ENCODE peak calls at places on chromosomes 5 and 9, in eight cellular contexts. L is transverse colon, Q is A549, F is K562, C is sigmoid colon, O is ovary, K is GM12878, V is H1. T is an unnamed sample.

GRCh38 chr5:168813179-168813968 is 234.2 kb upstream of the PANK3 start:
- DNase-seq in L (no peak), O (no peak), F (peak), V (no peak), C (no peak), K (no peak), Q (no peak), T (peak)

GRCh38 chr5:90548069-90548593 is 10.5 kb upstream of the ADGRV1 start:
- DNase-seq in F (peak), Q (peak), K (no peak), V (no peak), C (no peak), L (peak), O (no peak), T (no peak)

GRCh38 chr9:135288941-135289534 is 190.5 kb upstream of the PPP1R26 start:
- DNase-seq in V (no peak), F (no peak), K (no peak), L (no peak), C (peak), Q (no peak), O (no peak), T (no peak)

GRCh38 chr9:1709347-1709746 is 305.8 kb upstream of the SMARCA2 start:
- DNase-seq in O (no peak), L (no peak), K (no peak), V (no peak), Q (peak), F (peak), C (no peak), T (peak)

GRCh38 chr5:120139039-120139438 is 325.1 kb upstream of the PRR16 start:
- DNase-seq in K (no peak), L (no peak), Q (peak), C (no peak), O (no peak), F (no peak), V (no peak), T (no peak)

GRCh38 chr5:135493406-135494180 is 41.4 kb upstream of the TIFAB start:
- DNase-seq in Q (peak), L (no peak), C (no peak), V (no peak), K (no peak), O (no peak), F (no peak), T (no peak)

GRCh38 chr9:35760651-35761050 is 6.6 kb upstream of the MSMP start:
- DNase-seq in Q (peak), K (no peak), F (no peak), V (no peak), L (no peak), O (no peak), C (no peak), T (no peak)

GRCh38 chr5:1175801-1176472 is 25.5 kb upstream of the SLC6A19 start:
- DNase-seq in Q (no peak), C (no peak), K (no peak), F (no peak), L (no peak), V (no peak), O (no peak), T (no peak)

GRCh38 chr5:72556351-72557146 is 49.3 kb upstream of the ZNF366 start:
- DNase-seq in C (peak), O (peak), F (no peak), Q (peak), K (peak), V (peak), L (peak), T (no peak)

GRCh38 chr5:67591491-67591890 is 394.9 kb upstream of the CD180 start:
- DNase-seq in O (no peak), V (no peak), F (no peak), K (no peak), L (no peak), C (no peak), Q (no peak), T (no peak)

GRCh38 chr5:96785271-96785670 is 22.5 kb downstream of the ERAP1 start:
- DNase-seq in F (no peak), K (no peak), V (no peak), L (no peak), Q (no peak), O (no peak), C (no peak), T (no peak)

GRCh38 chr9:99121604-99122003 is 16.7 kb downstream of the TGFBR1 start:
- DNase-seq in K (no peak), V (no peak), C (no peak), L (no peak), O (no peak), F (no peak), Q (no peak), T (no peak)

GRCh38 chr5:151250346-151251000 is 2.5 kb upstream of the GM2A start:
- DNase-seq in V (no peak), K (no peak), F (no peak), Q (no peak), L (no peak), C (no peak), O (no peak), T (no peak)

GRCh38 chr9:114110180-114110579 is 11.1 kb upstream of the KIF12 start:
- DNase-seq in F (no peak), K (no peak), V (no peak), O (no peak), L (no peak), Q (peak), C (no peak), T (no peak)

GRCh38 chr5:34717426-34718327 is 61.5 kb downstream of the RAI14 start:
- DNase-seq in F (no peak), L (no peak), Q (peak), C (no peak), O (no peak), V (peak), K (no peak), T (no peak)

GRCh38 chr5:31469886-31470285 is 62.0 kb downstream of the DROSHA start:
- DNase-seq in Q (no peak), F (no peak), V (no peak), C (no peak), L (no peak), O (no peak), K (no peak), T (no peak)

GRCh38 chr5:84028093-84028492 is 307.4 kb upstream of the HAPLN1 start:
- DNase-seq in V (no peak), O (no peak), K (no peak), F (no peak), C (no peak), L (no peak), Q (no peak), T (no peak)

GRCh38 chr9:93086445-93087224 is 9.4 kb upstream of the CARD19 start:
- DNase-seq in C (peak), L (no peak), V (no peak), K (no peak), F (no peak), O (no peak), Q (no peak), T (no peak)

GRCh38 chr5:41527201-41527779 is 16.9 kb upstream of the PLCXD3 start:
- DNase-seq in V (no peak), F (no peak), K (no peak), Q (peak), O (no peak), L (no peak), C (no peak), T (no peak)

GRCh38 chr5:22852807-22853670 is at the start of gene CDH12:
- DNase-seq in C (no peak), Q (no peak), L (no peak), V (no peak), O (no peak), K (no peak), F (no peak), T (no peak)

GRCh38 chr5:96861044-96861443 is 15.3 kb upstream of the ERAP2 start:
- DNase-seq in F (no peak), K (no peak), Q (no peak), C (no peak), O (no peak), V (no peak), L (no peak), T (no peak)

GRCh38 chr9:129022037-129022436 is 6.1 kb downstream of the SH3GLB2 start:
- DNase-seq in V (no peak), C (no peak), Q (no peak), F (no peak), K (no peak), L (no peak), O (no peak), T (peak)

GRCh38 chr9:133609311-133610098 is at the start of gene FAM163B:
- DNase-seq in K (no peak), L (no peak), V (no peak), F (peak), Q (no peak), C (no peak), O (peak), T (peak)

GRCh38 chr9:134942421-134943119 is 24.9 kb upstream of the FCN1 start:
- DNase-seq in L (no peak), F (no peak), V (no peak), Q (no peak), K (no peak), C (no peak), O (peak), T (no peak)

GRCh38 chr9:95284152-95284551 is 33.4 kb downstream of the FANCC start:
- DNase-seq in C (no peak), F (no peak), O (no peak), Q (no peak), K (no peak), V (no peak), L (no peak), T (no peak)

GRCh38 chr9:136306691-136307208 is 2.9 kb upstream of the CCDC187 start:
- DNase-seq in C (no peak), L (no peak), O (no peak), F (peak), V (no peak), Q (peak), K (no peak), T (peak)

GRCh38 chr9:112338561-112338960 is 5.1 kb upstream of the PTBP3 start:
- DNase-seq in L (peak), O (no peak), Q (peak), F (no peak), C (no peak), V (no peak), K (no peak), T (no peak)

GRCh38 chr5:172453986-172454354 is 355 bp downstream of the SH3PXD2B start:
- DNase-seq in O (peak), C (peak), V (no peak), L (peak), K (no peak), F (no peak), Q (peak), T (peak)

GRCh38 chr5:16502866-16503265 is 37.3 kb upstream of the ZNF622 start:
- DNase-seq in Q (peak), C (no peak), V (no peak), F (no peak), O (no peak), L (no peak), K (no peak), T (no peak)

GRCh38 chr9:61668846-61669245 is 479.0 kb downstream of the SPATA31A7 start:
- DNase-seq in O (no peak), C (peak), F (no peak), K (no peak), L (no peak), V (no peak), Q (no peak), T (no peak)

GRCh38 chr9:33108472-33108871 is 32.0 kb upstream of the SMU1 start:
- DNase-seq in K (no peak), Q (no peak), V (no peak), C (no peak), F (no peak), O (no peak), L (no peak), T (no peak)

GRCh38 chr9:33106372-33106771 is 29.9 kb upstream of the SMU1 start:
- DNase-seq in O (no peak), V (no peak), C (no peak), Q (no peak), F (no peak), K (no peak), L (no peak), T (no peak)

GRCh38 chr9:33105939-33106338 is 29.5 kb upstream of the SMU1 start:
- DNase-seq in V (no peak), L (no peak), F (no peak), O (no peak), C (no peak), K (no peak), Q (no peak), T (no peak)

GRCh38 chr9:33107762-33108161 is 31.3 kb upstream of the SMU1 start:
- DNase-seq in V (no peak), K (no peak), L (no peak), O (no peak), C (no peak), Q (no peak), F (no peak), T (no peak)

DNA sequence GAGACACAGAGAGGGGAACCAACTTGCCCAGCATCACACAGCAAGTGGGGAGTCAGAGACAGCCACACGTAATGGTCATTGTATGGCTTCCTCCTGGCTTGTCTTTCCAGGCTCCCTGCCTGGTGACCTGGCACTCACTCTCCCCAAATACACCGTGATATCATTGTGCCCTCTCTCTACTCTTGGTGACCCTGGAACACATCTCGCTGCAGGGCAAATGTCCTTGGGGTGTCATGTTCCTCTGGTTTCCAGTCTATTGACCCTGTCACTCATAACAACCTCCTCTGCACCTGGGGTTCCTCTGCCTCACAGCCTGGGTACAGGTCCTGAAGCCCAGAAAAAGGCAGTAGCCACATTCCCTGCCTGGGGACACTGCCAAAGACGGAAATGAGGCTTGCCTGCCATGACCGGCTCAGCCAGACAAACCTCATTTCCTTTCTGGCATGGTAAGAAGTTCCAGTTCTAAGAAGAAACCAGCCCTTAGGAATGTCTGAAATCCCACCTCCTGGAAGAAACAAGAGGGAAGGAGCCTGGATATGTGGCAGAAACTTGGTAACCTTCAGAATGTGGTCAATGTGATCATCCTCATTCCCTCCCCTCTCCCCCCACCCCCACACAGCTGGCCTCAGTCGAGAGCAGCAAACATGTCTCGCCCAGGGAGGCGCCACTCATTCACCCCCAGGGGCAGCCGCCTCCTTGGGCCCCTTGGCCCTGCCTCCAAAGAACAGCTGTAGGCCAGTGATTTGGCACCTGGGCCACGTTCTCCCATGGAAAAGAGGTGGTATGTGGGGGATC is 30.6 kb upstream of the SMU1 start:
- DNase-seq in L (no peak), F (peak), K (no peak), O (no peak), C (peak), Q (no peak), V (no peak), T (no peak)
- TF ChIP-seq EP300 in L (no peak), F (no peak), K (no peak), O (no peak), C (no peak), Q (no peak), V (no peak), T (peak)

GRCh38 chr5:75632321-75632720 is 21.1 kb downstream of the ANKDD1B start:
- DNase-seq in V (no peak), O (no peak), Q (no peak), C (no peak), F (no peak), L (no peak), K (no peak), T (no peak)
- TF ChIP-seq EP300 in V (no peak), O (no peak), Q (no peak), C (no peak), F (no peak), L (no peak), K (no peak), T (no peak)

GRCh38 chr9:85978496-85978895 is 37.5 kb downstream of the NAA35 start:
- DNase-seq in F (no peak), C (no peak), O (no peak), Q (no peak), K (no peak), L (no peak), V (no peak), T (no peak)
- TF ChIP-seq EP300 in F (no peak), C (no peak), O (no peak), Q (no peak), K (no peak), L (no peak), V (no peak), T (no peak)

DNA sequence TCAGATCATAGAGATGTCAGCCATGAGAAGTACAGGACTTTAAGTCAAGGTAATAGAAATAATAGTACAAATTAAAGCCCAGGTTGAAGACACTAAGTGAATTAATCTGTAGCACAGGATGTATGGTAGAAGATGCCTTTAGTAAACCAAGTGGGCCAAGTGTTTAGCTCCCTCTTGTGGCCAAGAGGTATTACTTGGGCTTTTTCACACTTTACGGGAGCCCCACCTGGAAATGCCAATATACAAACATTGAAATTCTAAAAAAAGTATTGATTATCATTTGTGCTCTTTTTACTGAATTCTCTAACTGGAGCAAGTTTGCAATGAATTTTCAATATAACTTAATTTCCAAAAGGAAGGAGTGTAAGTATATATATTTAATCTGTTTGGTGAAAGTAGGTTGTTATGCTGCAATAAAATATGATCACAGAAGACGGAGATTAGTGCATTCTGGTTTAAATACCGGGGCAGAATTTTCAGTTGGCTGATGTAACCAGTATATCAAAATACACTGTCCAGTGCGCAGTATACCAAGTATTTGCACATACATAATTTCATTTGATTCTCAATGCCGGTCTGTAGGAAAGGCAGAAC is 84.7 kb downstream of the PARP8 start:
- DNase-seq in C (no peak), Q (peak), K (peak), F (peak), O (peak), L (peak), V (no peak), T (peak)
- TF ChIP-seq EP300 in C (no peak), Q (no peak), K (no peak), F (no peak), O (no peak), L (no peak), V (no peak), T (no peak)

DNA sequence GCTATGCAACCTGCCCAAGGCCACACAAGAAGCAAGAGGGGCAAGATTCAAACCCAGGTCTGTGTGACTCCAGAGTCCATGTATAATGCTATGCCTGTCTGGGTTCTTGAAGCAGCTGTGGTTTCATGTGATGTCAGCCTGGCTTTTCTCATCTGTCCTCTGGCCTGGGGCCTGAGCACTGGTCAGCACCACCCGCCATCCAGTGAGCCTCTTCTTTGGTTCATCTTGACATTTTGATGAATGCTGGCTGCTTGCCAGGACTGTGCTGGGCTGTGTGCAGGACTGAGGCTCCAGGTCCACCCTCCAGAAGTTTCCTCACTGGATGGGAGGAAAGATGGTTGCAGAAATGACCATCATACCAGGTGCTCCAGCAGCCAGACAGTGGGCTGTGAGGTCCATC is 61.5 kb downstream of the TSTD2 start:
- DNase-seq in L (no peak), K (no peak), O (no peak), C (peak), V (no peak), Q (no peak), F (no peak), T (peak)
- TF ChIP-seq EP300 in L (no peak), K (no peak), O (no peak), C (no peak), V (no peak), Q (no peak), F (no peak), T (peak)

T was measured in SK-N-SH.